ENCODE peak calls at places on chromosomes 16 and 17, in eight cellular contexts. V, W, P, A, X, Z, E and L are unnamed samples.

GRCh38 chr17:72173475-72174116 is 52.8 kb downstream of the SOX9 start:
- DNase-seq in P (no peak), W (no peak), Z (peak; percentile 64), E (no peak), X (peak; percentile 86), A (no peak), V (no peak), L (no peak)

GRCh38 chr17:40095944-40096791 is 4.2 kb downstream of the NR1D1 start:
- DNase-seq in E (peak; percentile 59), Z (no peak), W (no peak), X (no peak), V (no peak), P (peak; percentile 98), A (peak; percentile 70), L (no peak)

GRCh38 chr17:83053021-83053778 is 26.2 kb upstream of the METRNL start:
- DNase-seq in W (no peak), P (no peak), E (no peak), A (no peak), Z (no peak), V (no peak), X (no peak), L (no peak)

GRCh38 chr16:19578378-19578851 is 22.9 kb downstream of the VPS35L start:
- DNase-seq in A (no peak), P (no peak), E (no peak), W (no peak), X (no peak), Z (no peak), V (no peak), L (no peak)

GRCh38 chr16:68332411-68333121 is 21.7 kb downstream of the PRMT7 start:
- DNase-seq in Z (no peak), E (no peak), A (no peak), V (peak; percentile 43), W (peak; percentile 88), P (no peak), X (no peak), L (no peak)

GRCh38 chr17:55674107-55674506 is 48.6 kb downstream of the TMEM100 start:
- DNase-seq in V (peak; percentile 28), A (no peak), P (no peak), Z (no peak), E (no peak), X (no peak), W (peak; percentile 77), L (peak; percentile 28)

GRCh38 chr17:58301504-58302150 is 20.9 kb upstream of the MPO start:
- DNase-seq in Z (no peak), E (no peak), W (no peak), A (no peak), X (no peak), P (no peak), V (no peak), L (no peak)

GRCh38 chr17:49566668-49567071 is 9.0 kb upstream of the NXPH3 start:
- DNase-seq in E (no peak), P (no peak), A (no peak), V (no peak), X (no peak), W (no peak), Z (no peak), L (no peak)

GRCh38 chr17:78323821-78324390 is 36.0 kb downstream of the SOCS3 start:
- DNase-seq in E (no peak), P (no peak), A (no peak), Z (no peak), X (no peak), V (no peak), W (no peak), L (no peak)

GRCh38 chr17:14209215-14209614 is 27.4 kb downstream of the CDRT15 start:
- DNase-seq in E (no peak), Z (no peak), P (no peak), V (no peak), X (no peak), A (no peak), W (no peak), L (peak; percentile 99)

GRCh38 chr17:80704381-80704819 is 159.8 kb downstream of the RPTOR start:
- DNase-seq in V (no peak), W (peak; percentile 74), Z (no peak), A (no peak), P (no peak), X (no peak), E (no peak), L (no peak)

GRCh38 chr16:5449901-5450300 is 352.3 kb upstream of the EEF2KMT start:
- DNase-seq in A (no peak), P (no peak), W (no peak), Z (no peak), E (no peak), V (no peak), X (no peak), L (no peak)

GRCh38 chr17:76196675-76197074 is 43.6 kb downstream of the RNF157 start:
- DNase-seq in Z (no peak), P (no peak), X (no peak), V (no peak), E (no peak), A (no peak), W (peak; percentile 10), L (no peak)

GRCh38 chr17:39599006-39599664 is 8.6 kb downstream of the NEUROD2 start:
- DNase-seq in W (no peak), Z (no peak), P (no peak), A (no peak), E (no peak), X (no peak), V (no peak), L (no peak)

GRCh38 chr16:27311449-27311831 is 2.3 kb upstream of the IL4R start:
- DNase-seq in P (no peak), E (no peak), V (no peak), A (no peak), W (no peak), X (no peak), Z (no peak), L (no peak)

GRCh38 chr16:84741351-84741791 is 41.6 kb downstream of the USP10 start:
- DNase-seq in E (no peak), Z (no peak), A (no peak), X (no peak), W (peak; percentile 40), P (no peak), V (no peak), L (no peak)

GRCh38 chr17:17147821-17148220 is 58.3 kb downstream of the PLD6 start:
- DNase-seq in P (no peak), Z (no peak), V (no peak), E (no peak), X (no peak), A (no peak), W (no peak), L (no peak)

GRCh38 chr17:45147102-45147580 is 1.1 kb upstream of the HEXIM1 start:
- DNase-seq in A (peak; percentile 53), X (peak; percentile 69), W (no peak), P (peak; percentile 92), V (no peak), Z (peak; percentile 83), E (no peak), L (peak; percentile 95)

GRCh38 chr17:52636443-52636842 is 477.9 kb upstream of the CA10 start:
- DNase-seq in X (no peak), V (no peak), P (no peak), A (no peak), W (no peak), E (no peak), Z (no peak), L (no peak)

GRCh38 chr17:41733348-41734138 is 900 bp downstream of the HAP1 start:
- DNase-seq in X (no peak), A (no peak), V (no peak), E (no peak), P (no peak), W (no peak), Z (no peak), L (no peak)

GRCh38 chr16:68786685-68787418 is 49.8 kb downstream of the CDH1 start:
- DNase-seq in E (no peak), W (peak; percentile 78), X (no peak), V (no peak), A (no peak), Z (peak; percentile 9), P (no peak), L (no peak)

GRCh38 chr17:7929158-7930029 is at the start of gene KCNAB3:
- DNase-seq in A (peak; percentile 61), Z (no peak), V (peak; percentile 89), W (peak; percentile 86), X (peak; percentile 58), E (no peak), P (peak; percentile 84), L (no peak)